ENCODE peak calls at places on chromosomes 16 and 17, in five cellular contexts. V is esophagus squamous epithelium, Z is prostate gland, E is small intestine, I is mammary epithelial cell. A is an unnamed sample.

GRCh38 chr17:34306466-34306865 is 12.8 kb upstream of the CCL8 start:
- DNase-seq in I (no peak), E (peak; percentile 5), Z (no peak), V (no peak), A (no peak)

GRCh38 chr17:18916816-18917496 is 35.0 kb upstream of the SLC5A10 start:
- DNase-seq in V (no peak), Z (no peak), E (no peak), I (no peak), A (no peak)

GRCh38 chr17:75231071-75231470 is 25.6 kb downstream of the NUP85 start:
- DNase-seq in E (no peak), Z (no peak), V (no peak), I (no peak), A (no peak)

GRCh38 chr16:48628359-48628985 is 18.5 kb upstream of the N4BP1 start:
- DNase-seq in Z (no peak), I (no peak), E (no peak), V (no peak), A (no peak)

GRCh38 chr17:11996722-11997146 is 541 bp downstream of the ZNF18 start:
- DNase-seq in V (peak; percentile 35), E (peak; percentile 58), I (peak; percentile 54), Z (peak; percentile 16), A (peak; percentile 61)

GRCh38 chr17:45201457-45201856 is 20.2 kb upstream of the FMNL1 start:
- DNase-seq in I (no peak), E (no peak), V (no peak), Z (no peak), A (no peak)

GRCh38 chr16:72645526-72645925 is 402.4 kb downstream of the ZFHX3 start:
- DNase-seq in V (no peak), I (no peak), E (no peak), Z (no peak), A (no peak)

GRCh38 chr17:7717756-7718350 is 309 bp downstream of the DNAH2 start:
- DNase-seq in E (peak; percentile 32), I (no peak), Z (no peak), V (no peak), A (no peak)

GRCh38 chr17:28950017-28950751 is 1.1 kb downstream of the PHF12 start:
- DNase-seq in E (peak; percentile 40), I (peak; percentile 24), V (no peak), Z (peak; percentile 42), A (peak; percentile 89)

GRCh38 chr17:17039911-17040310 is 2.3 kb upstream of the MPRIP start:
- DNase-seq in I (no peak), E (no peak), Z (no peak), V (no peak), A (no peak)

GRCh38 chr17:7848131-7848579 is 6.7 kb upstream of the TMEM88 start:
- DNase-seq in I (no peak), E (no peak), V (no peak), Z (no peak), A (peak; percentile 31)

GRCh38 chr17:4345569-4345968 is 20.9 kb downstream of the UBE2G1 start:
- DNase-seq in E (no peak), I (no peak), V (no peak), Z (no peak), A (no peak)

GRCh38 chr16:50270510-50271147 is 4.3 kb downstream of the ADCY7 start:
- DNase-seq in I (no peak), E (no peak), V (no peak), Z (no peak), A (peak; percentile 43)

GRCh38 chr16:61900482-61900881 is 135.8 kb downstream of the CDH8 start:
- DNase-seq in Z (no peak), V (no peak), E (no peak), I (peak; percentile 21), A (no peak)

GRCh38 chr17:4968166-4968915 is 724 bp upstream of the SPAG7 start:
- DNase-seq in Z (peak; percentile 19), I (no peak), V (no peak), E (no peak), A (no peak)

GRCh38 chr16:88352261-88353200 is 30.2 kb upstream of the ZNF469 start:
- DNase-seq in E (no peak), V (no peak), I (no peak), Z (no peak), A (no peak)

GRCh38 chr17:74414510-74414909 is 17.4 kb upstream of the GPRC5C start:
- DNase-seq in Z (no peak), I (no peak), E (no peak), V (no peak), A (no peak)

DNA sequence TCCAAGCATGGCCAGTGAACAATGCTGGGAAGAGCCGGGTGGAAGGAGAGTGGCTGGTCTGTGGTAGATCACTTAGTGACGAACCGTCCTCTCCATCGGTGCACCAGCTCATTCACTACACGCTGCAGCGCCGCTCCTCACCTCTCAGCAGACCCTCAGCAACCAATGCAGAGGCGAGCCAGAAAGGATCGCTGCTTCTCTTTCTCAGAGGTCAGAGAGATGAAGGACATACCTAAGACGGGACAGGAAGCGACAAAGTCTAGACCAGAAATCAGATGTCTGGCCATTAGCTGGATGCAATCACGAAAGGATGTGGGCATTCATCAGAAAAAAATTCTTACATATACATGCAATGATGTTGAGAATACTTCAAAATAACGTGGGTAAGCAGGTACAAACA is 26.9 kb downstream of the NSMCE1 start:
- DNase-seq in I (no peak), E (no peak), V (no peak), Z (no peak), A (no peak)
- H3K4me1 ChIP-seq in I (peaks cover 9% of the 10 kb centered on the region), E (peaks cover 12% of the 10 kb centered on the region), V (peaks cover 38% of the 10 kb centered on the region), Z (peaks cover 4% of the 10 kb centered on the region), A (peaks cover 67% of the 10 kb centered on the region)

DNA sequence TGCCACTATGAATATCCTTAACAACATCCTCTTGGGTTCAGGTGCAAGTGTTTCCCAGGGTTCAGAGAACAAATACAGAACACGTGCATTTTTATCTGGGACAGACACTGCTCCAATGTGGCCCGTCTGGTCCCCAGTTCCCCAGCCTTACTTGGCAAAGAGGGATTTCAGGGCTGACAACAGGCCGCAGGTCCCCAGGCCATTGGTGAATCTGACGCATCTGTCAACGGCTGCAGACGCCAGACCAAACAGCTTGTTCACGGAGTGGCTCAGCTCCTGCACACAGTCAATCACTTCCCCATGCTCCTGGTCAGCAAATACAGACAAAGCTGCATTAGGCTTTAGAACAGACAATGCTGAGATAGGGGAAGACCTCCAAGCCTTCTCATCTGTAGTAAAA is 36.2 kb downstream of the COG7 start:
- DNase-seq in V (no peak), I (no peak), E (no peak), Z (no peak), A (no peak)
- H3K4me1 ChIP-seq in V (no peaks in the 10 kb centered on the region), I (no peaks in the 10 kb centered on the region), E (no peaks in the 10 kb centered on the region), Z (no peaks in the 10 kb centered on the region), A (no peaks in the 10 kb centered on the region)

DNA sequence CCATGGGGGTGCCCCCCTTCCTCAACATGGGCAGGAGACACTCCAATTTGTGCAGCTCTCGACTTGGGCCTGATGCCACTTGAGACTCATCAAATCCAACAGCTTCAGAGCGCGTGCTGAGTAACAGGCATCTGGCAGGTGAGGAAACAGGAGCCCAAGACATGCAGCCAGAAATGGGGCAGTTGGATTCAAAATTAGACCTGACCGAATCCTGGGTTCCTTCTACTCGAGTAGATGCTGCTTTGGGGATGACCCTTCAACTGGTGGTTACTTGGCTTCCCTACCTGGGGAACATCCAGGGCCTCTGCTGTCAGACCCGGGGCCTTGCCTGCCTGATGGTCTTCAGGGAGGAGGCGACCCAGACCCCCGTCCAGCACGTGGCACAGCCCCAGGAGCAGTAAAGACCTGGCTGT is 488 bp upstream of the NTN3 start:
- DNase-seq in E (no peak), Z (no peak), I (no peak), V (no peak), A (no peak)
- H3K4me1 ChIP-seq in E (peaks cover 2% of the 10 kb centered on the region), Z (peaks cover 12% of the 10 kb centered on the region), I (peaks cover 41% of the 10 kb centered on the region), V (peaks cover 59% of the 10 kb centered on the region), A (peaks cover 38% of the 10 kb centered on the region)

GRCh38 chr16:66976746-66977145 is 11.6 kb upstream of the CES4A start:
- DNase-seq in Z (no peak), I (no peak), E (no peak), V (no peak), A (peak; percentile 41)
- H3K4me1 ChIP-seq in Z (no peaks in the 10 kb centered on the region), I (peaks cover 10% of the 10 kb centered on the region), E (no peaks in the 10 kb centered on the region), V (peaks cover 4% of the 10 kb centered on the region), A (peaks cover 5% of the 10 kb centered on the region)

A was measured in mucosa of descending colon.